ENCODE peak calls at places on chromosomes 4 and X, in nine cellular contexts. N is PC-9; W is IMR-90; P is colonic mucosa; U is fibroblast of lung; I is ovary; L is CD8-positive, alpha-beta memory T cell; Z is body of pancreas; E is suprapubic skin. G is an unnamed sample.

GRCh38 chr4:76738081-76738931 is 159.6 kb downstream of the SOWAHB start:
- DNase-seq in N (no peak), W (peak), P (no peak), U (peak), I (peak), L (no peak), Z (peak), E (no peak), G (no peak)

GRCh38 chr4:140250989-140251552 is 97.1 kb upstream of the MAML3 start:
- DNase-seq in N (peak), W (no peak), P (no peak), U (peak), I (no peak), L (no peak), Z (no peak), E (no peak), G (no peak)

GRCh38 chrX:104430720-104431119 is 135.3 kb upstream of the IL1RAPL2 start:
- DNase-seq in N (peak), W (no peak), P (no peak), U (no peak), I (no peak), L (no peak), Z (no peak), E (no peak), G (no peak)

GRCh38 chrX:7889680-7890079 is 37.5 kb downstream of the PNPLA4 start:
- DNase-seq in N (no peak), W (peak), P (no peak), U (peak), I (no peak), L (no peak), Z (no peak), E (no peak), G (no peak)

GRCh38 chr4:102868153-102868781 is 525 bp upstream of the CISD2 start:
- DNase-seq in N (no peak), W (no peak), P (peak), U (no peak), I (peak), L (no peak), Z (peak), E (no peak), G (no peak)

GRCh38 chr4:24896977-24897376 is 15.9 kb downstream of the CCDC149 start:
- DNase-seq in N (no peak), W (no peak), P (no peak), U (no peak), I (no peak), L (no peak), Z (no peak), E (no peak), G (no peak)

GRCh38 chrX:141468940-141469339 is 115.6 kb downstream of the SPANXA1 start:
- DNase-seq in N (peak), W (peak), P (no peak), U (peak), I (no peak), L (no peak), Z (no peak), E (no peak), G (no peak)

GRCh38 chr4:75654905-75655304 is 18.3 kb downstream of the G3BP2 start:
- DNase-seq in N (no peak), W (no peak), P (no peak), U (no peak), I (no peak), L (peak), Z (no peak), E (no peak), G (no peak)

GRCh38 chr4:16659694-16660093 is 238.8 kb downstream of the LDB2 start:
- DNase-seq in N (no peak), W (no peak), P (no peak), U (no peak), I (no peak), L (no peak), Z (no peak), E (no peak), G (peak)

GRCh38 chrX:148281920-148282319 is 218.5 kb upstream of the AFF2 start:
- DNase-seq in N (no peak), W (no peak), P (no peak), U (no peak), I (no peak), L (no peak), Z (no peak), E (no peak), G (no peak)

GRCh38 chr4:128287159-128287870 is at the start of gene PGRMC2:
- DNase-seq in N (no peak), W (peak), P (peak), U (peak), I (no peak), L (no peak), Z (no peak), E (peak), G (peak)

GRCh38 chr4:27009539-27009938 is 148.9 kb downstream of the STIM2 start:
- DNase-seq in N (no peak), W (peak), P (no peak), U (peak), I (no peak), L (no peak), Z (no peak), E (no peak), G (peak)

GRCh38 chr4:41060352-41061318 is 153.7 kb downstream of the APBB2 start:
- DNase-seq in N (no peak), W (no peak), P (no peak), U (peak), I (peak), L (no peak), Z (no peak), E (no peak), G (no peak)

GRCh38 chr4:149264093-149264733 is 551.4 kb downstream of the IQCM start:
- DNase-seq in N (no peak), W (peak), P (peak), U (peak), I (no peak), L (no peak), Z (peak), E (no peak), G (peak)

GRCh38 chrX:67700607-67701006 is 156.8 kb downstream of the AR start:
- DNase-seq in N (no peak), W (no peak), P (no peak), U (no peak), I (no peak), L (no peak), Z (no peak), E (no peak), G (no peak)

DNA sequence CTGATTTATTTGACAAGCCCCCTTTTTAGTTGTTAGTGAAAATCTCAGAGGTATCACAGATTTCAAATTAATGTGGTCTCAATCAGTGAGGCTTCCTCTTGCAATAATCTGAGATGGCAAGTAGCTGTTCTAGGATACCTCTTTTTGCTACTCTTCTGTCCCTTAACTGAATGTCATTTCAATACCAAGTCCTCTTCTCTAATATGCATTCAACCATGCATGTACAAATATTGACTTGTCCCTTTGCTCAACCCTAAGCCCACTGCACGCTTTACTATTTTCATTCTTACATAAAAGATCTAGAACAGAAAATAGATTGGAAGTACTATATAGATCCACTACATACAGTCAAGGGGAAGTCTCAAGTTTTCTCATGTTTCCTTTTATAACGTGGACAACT is 164.2 kb downstream of the CBR4 start:
- DNase-seq in N (no peak), W (no peak), P (no peak), U (no peak), I (no peak), L (no peak), Z (no peak), E (no peak), G (no peak)
- H3K27ac ChIP-seq in N (no peak), W (no peak), P (no peak), U (no peak), I (no peak), L (no peak), Z (no peak), E (peak), G (no peak)

GRCh38 chr4:23884261-23884660 is 5.6 kb downstream of the PPARGC1A start:
- DNase-seq in N (no peak), W (no peak), P (no peak), U (no peak), I (no peak), L (no peak), Z (no peak), E (no peak), G (no peak)
- H3K4me3 ChIP-seq in N (no peak), W (no peak), P (no peak), U (no peak), I (no peak), L (no peak), Z (no peak), E (no peak), G (no peak)

GRCh38 chr4:84324850-84325249 is 174.2 kb downstream of the NKX6-1 start:
- DNase-seq in N (no peak), W (no peak), P (no peak), U (no peak), I (no peak), L (no peak), Z (no peak), E (no peak), G (no peak)

GRCh38 chr4:84317513-84317912 is 181.6 kb downstream of the NKX6-1 start:
- DNase-seq in N (no peak), W (no peak), P (no peak), U (no peak), I (no peak), L (no peak), Z (no peak), E (no peak), G (no peak)

GRCh38 chr4:84324303-84324702 is 174.8 kb downstream of the NKX6-1 start:
- DNase-seq in N (no peak), W (no peak), P (no peak), U (no peak), I (no peak), L (no peak), Z (no peak), E (no peak), G (no peak)

GRCh38 chr4:84319124-84319523 is 180.0 kb downstream of the NKX6-1 start:
- DNase-seq in N (no peak), W (peak), P (peak), U (peak), I (no peak), L (no peak), Z (no peak), E (no peak), G (no peak)
- H3K27ac ChIP-seq in N (no peak), W (no peak), P (no peak), U (no peak), I (no peak), L (no peak), Z (no peak), E (no peak), G (no peak)

GRCh38 chrX:65910899-65911298 is 129.0 kb downstream of the VSIG4 start:
- DNase-seq in N (no peak), W (no peak), P (no peak), U (no peak), I (no peak), L (no peak), Z (no peak), E (no peak), G (no peak)
- H3K4me3 ChIP-seq in N (no peak), W (no peak), P (no peak), U (no peak), I (no peak), L (no peak), Z (no peak), E (no peak), G (no peak)

GRCh38 chr4:57064811-57065711 is 45.1 kb downstream of the IGFBP7 start:
- DNase-seq in N (no peak), W (peak), P (no peak), U (peak), I (peak), L (no peak), Z (peak), E (no peak), G (peak)
- H3K27ac ChIP-seq in N (no peak), W (peak), P (peak), U (peak), I (peak), L (no peak), Z (no peak), E (peak), G (peak)

GRCh38 chr4:5753766-5754528 is 42.9 kb downstream of the EVC start:
- DNase-seq in N (peak), W (peak), P (peak), U (peak), I (no peak), L (no peak), Z (no peak), E (no peak), G (peak)

GRCh38 chr4:5751073-5751917 is 40.3 kb downstream of the EVC start:
- DNase-seq in N (no peak), W (peak), P (no peak), U (peak), I (no peak), L (no peak), Z (no peak), E (no peak), G (no peak)

GRCh38 chr4:5753366-5753765 is 42.4 kb downstream of the EVC start:
- DNase-seq in N (no peak), W (no peak), P (no peak), U (no peak), I (no peak), L (no peak), Z (no peak), E (no peak), G (no peak)

GRCh38 chr4:5751918-5752802 is 41.2 kb downstream of the EVC start:
- DNase-seq in N (no peak), W (peak), P (peak), U (peak), I (no peak), L (no peak), Z (no peak), E (no peak), G (no peak)

DNA sequence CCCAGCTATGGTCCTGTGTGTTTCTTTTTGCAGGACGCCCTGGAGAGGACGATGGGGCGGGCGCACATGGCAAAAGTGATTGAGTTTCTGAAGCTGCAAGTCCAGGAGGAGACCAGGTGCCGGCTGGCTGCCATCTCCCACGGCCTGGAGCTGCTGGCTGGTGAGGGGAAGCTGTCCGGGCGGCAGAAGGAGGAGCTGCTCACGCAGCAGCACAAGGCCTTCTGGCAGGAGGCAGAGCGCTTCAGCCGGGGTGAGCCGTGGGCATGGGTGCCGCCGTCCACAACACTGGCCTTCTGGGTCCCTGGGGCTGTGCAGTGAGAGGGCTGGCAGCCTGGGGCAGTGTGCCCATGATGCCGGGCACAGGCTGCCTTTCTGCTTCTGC is 41.8 kb downstream of the EVC start:
- DNase-seq in N (no peak), W (no peak), P (no peak), U (no peak), I (no peak), L (no peak), Z (peak), E (no peak), G (no peak)
- H3K4me3 ChIP-seq in N (no peak), W (no peak), P (no peak), U (no peak), I (no peak), L (no peak), Z (no peak), E (no peak), G (no peak)

DNA sequence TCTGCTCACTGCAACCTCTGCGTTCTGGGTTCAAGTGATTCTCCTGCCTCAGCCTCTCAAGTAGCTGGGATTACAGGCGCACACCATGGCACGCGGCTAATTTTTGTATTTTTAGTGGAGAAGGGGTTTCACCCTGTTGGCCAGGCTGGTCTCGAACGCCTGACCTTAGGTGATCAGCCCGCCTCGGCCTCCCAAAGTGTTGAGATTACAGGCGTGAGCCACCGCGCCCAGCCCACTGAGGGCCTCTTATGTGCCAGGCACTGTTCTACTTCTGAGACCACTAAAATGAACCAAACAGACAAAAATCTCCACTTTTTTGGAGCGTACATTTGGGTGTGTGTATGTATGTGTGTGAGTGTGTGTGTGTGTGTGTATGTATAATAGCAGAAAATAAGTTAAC is 117.2 kb upstream of the H2AZ1 start:
- DNase-seq in N (no peak), W (no peak), P (no peak), U (no peak), I (no peak), L (no peak), Z (no peak), E (no peak), G (no peak)
- H3K27ac ChIP-seq in N (no peak), W (no peak), P (no peak), U (no peak), I (no peak), L (no peak), Z (no peak), E (no peak), G (no peak)

GRCh38 chrX:71144651-71145050 is at the start of gene NLGN3:
- DNase-seq in N (no peak), W (no peak), P (no peak), U (peak), I (peak), L (no peak), Z (no peak), E (no peak), G (no peak)

GRCh38 chrX:71147496-71148277 is 3.0 kb downstream of the NLGN3 start:
- DNase-seq in N (no peak), W (no peak), P (no peak), U (no peak), I (no peak), L (no peak), Z (no peak), E (no peak), G (no peak)

GRCh38 chrX:71143508-71143907 is 1.1 kb upstream of the NLGN3 start:
- DNase-seq in N (no peak), W (peak), P (peak), U (peak), I (peak), L (no peak), Z (peak), E (no peak), G (no peak)

GRCh38 chrX:71151366-71151765 is 6.7 kb downstream of the NLGN3 start:
- DNase-seq in N (no peak), W (no peak), P (no peak), U (no peak), I (no peak), L (no peak), Z (no peak), E (no peak), G (no peak)

DNA sequence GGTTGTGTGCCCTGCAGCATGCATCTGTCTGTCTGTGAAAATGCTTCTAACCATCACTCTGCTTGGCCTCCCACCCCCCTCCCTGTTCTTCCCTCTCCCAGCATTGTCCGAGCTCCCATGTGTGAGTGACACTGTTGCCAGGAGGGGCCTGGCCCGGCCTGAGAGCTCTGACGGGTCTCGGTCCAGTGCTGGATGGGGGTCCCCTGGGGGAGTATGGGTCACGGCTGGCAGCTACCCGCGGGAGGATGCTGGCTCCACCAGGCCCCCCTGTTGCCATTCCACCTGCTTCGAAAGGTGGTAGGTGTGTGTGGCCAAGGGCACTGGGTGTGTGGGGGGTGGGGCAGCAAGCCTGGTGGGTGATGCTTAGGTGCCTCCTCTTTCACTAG is 3.6 kb downstream of the NLGN3 start:
- DNase-seq in N (no peak), W (no peak), P (no peak), U (no peak), I (no peak), L (no peak), Z (no peak), E (no peak), G (no peak)
- H3K4me3 ChIP-seq in N (no peak), W (no peak), P (no peak), U (no peak), I (no peak), L (no peak), Z (no peak), E (no peak), G (no peak)

DNA sequence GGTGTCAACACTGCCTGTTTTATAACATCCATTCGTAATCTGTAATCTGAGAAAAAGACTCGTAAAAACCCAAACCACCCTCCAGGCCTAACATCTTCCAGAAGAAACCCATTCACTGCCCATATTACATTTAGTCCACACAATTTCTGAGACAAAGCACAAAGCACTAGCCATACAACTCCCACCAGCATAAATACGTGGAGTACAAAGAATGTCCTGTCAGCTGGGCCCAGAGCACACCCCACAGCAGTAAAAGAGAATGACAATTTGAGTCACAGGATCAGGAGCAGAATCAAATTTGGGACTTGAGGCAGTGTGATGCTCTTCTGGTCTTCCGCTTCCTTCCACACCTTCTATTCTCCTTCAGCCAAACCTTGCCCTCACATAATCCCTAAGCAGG is 6.8 kb downstream of the MECP2 start:
- DNase-seq in N (no peak), W (no peak), P (no peak), U (no peak), I (no peak), L (no peak), Z (no peak), E (no peak), G (no peak)
- H3K27ac ChIP-seq in N (no peak), W (no peak), P (no peak), U (no peak), I (no peak), L (no peak), Z (no peak), E (no peak), G (no peak)

G was measured in SJSA1.